ENCODE peak calls at places on chromosomes 4 and X, in six cellular contexts. B is H9, D is hepatocyte, J is neuronal stem cell, C is IMR-90, Y is neural progenitor cell. P is an unnamed sample. For H3K4me1, the result is how much of the 10 kb centered on the place peaks cover.

GRCh38 chr4:90025248-90025647 is 101.9 kb upstream of the CCSER1 start:
- DNase-seq in B (no peak), D (peak), J (no peak), C (peak), Y (no peak), P (no peak)

GRCh38 chr4:74376888-74377483 is 12.0 kb downstream of the EREG start:
- DNase-seq in B (no peak), D (peak), J (no peak), C (peak), Y (peak), P (peak)

GRCh38 chr4:138861130-138861529 is 154.5 kb upstream of the NOCT start:
- DNase-seq in B (no peak), D (no peak), J (no peak), C (peak), Y (no peak), P (peak)

GRCh38 chr4:103074598-103075434 is 1.7 kb downstream of the SLC9B2 start:
- DNase-seq in B (no peak), D (no peak), J (no peak), C (peak), Y (no peak), P (peak)

GRCh38 chr4:94127707-94128328 is 79.8 kb upstream of the SMARCAD1 start:
- DNase-seq in B (no peak), D (peak), J (peak), C (peak), Y (peak), P (peak)

GRCh38 chr4:147453561-147454141 is 27.2 kb upstream of the EDNRA start:
- DNase-seq in B (no peak), D (peak), J (no peak), C (peak), Y (no peak), P (peak)

GRCh38 chrX:118519411-118520205 is 24.0 kb downstream of the DOCK11 start:
- DNase-seq in B (no peak), D (no peak), J (no peak), C (peak), Y (no peak), P (peak)

GRCh38 chr4:2662598-2662997 is 93.5 kb downstream of the TNIP2 start:
- DNase-seq in B (no peak), D (no peak), J (no peak), C (peak), Y (no peak), P (peak)

GRCh38 chr4:107148922-107149321 is 112.8 kb upstream of the DKK2 start:
- DNase-seq in B (no peak), D (no peak), J (no peak), C (no peak), Y (peak), P (peak)

GRCh38 chrX:73868916-73869315 is 305.9 kb downstream of the CHIC1 start:
- DNase-seq in B (no peak), D (no peak), J (no peak), C (no peak), Y (no peak), P (no peak)
- H3K4me2 ChIP-seq in B (no peak), D (no peak), J (no peak), C (no peak), Y (no peak), P (no peak)

GRCh38 chr4:87011340-87012034 is 76.7 kb downstream of the AFF1 start:
- DNase-seq in B (no peak), D (peak), J (no peak), C (peak), Y (no peak), P (peak)
- H3K4me1 ChIP-seq in B (under half), D (under half), J (under half), C (under half), Y (under half), P (under half)

GRCh38 chr4:58502839-58503238 is 1392.7 kb upstream of the IGFBP7 start:
- DNase-seq in B (no peak), D (no peak), J (no peak), C (no peak), Y (no peak), P (no peak)
- H3K4me2 ChIP-seq in B (no peak), D (no peak), J (no peak), C (no peak), Y (no peak), P (no peak)

DNA sequence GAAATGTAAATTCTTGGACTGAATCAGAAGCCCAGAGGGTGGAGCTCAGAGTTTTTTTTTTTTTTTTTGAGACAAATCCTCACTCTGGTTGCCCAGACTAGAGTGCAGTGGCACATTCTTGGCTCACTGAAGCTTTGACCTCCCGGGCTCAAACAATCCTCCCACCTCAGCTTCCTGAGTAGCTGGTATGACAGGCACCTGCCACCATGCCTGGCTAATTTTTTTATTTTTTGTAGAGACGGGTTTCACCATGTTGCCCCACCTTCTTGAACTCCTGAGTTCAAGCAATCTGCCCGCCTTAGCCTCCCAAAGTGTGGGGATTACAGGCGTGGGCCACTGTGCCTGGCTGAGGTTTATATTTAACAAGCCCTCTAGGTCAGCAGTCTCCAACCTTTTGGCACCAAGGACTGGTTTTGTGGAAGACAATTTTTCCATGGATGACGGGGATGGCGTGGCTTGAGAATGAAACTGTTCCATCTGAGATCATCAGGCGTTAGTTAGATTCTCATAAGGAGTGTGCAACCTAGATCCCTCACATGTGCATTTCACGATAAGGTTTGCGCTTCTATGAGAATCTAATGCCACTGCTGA is 76.7 kb downstream of the FHIP1A start:
- DNase-seq in B (peak), D (no peak), J (no peak), C (no peak), Y (no peak), P (peak)
- H3K4me1 ChIP-seq in B (under half), D (under half), J (under half), C (under half), Y (under half), P (under half)

DNA sequence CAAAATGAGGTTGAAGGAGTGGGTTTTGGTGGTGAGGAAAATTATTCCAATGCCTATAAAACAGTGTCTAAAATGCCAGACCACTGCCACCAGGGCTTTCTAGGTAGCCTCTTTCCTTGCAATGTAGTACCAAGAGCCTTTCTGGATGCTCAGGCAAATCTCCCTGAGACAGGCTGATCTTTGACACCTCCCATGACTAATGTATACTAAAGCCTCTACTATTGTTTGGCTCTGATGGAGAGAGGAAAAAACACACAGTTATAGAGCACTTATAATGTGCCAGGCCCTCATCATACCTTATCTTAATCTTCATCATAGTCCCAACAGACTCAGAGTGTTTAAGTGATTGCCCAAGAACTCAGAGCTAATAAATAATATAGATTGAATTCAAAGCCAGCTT is 5.8 kb downstream of the MTMR8 start:
- DNase-seq in B (no peak), D (no peak), J (no peak), C (no peak), Y (no peak), P (no peak)
- H3K4me2 ChIP-seq in B (no peak), D (no peak), J (no peak), C (no peak), Y (no peak), P (no peak)

DNA sequence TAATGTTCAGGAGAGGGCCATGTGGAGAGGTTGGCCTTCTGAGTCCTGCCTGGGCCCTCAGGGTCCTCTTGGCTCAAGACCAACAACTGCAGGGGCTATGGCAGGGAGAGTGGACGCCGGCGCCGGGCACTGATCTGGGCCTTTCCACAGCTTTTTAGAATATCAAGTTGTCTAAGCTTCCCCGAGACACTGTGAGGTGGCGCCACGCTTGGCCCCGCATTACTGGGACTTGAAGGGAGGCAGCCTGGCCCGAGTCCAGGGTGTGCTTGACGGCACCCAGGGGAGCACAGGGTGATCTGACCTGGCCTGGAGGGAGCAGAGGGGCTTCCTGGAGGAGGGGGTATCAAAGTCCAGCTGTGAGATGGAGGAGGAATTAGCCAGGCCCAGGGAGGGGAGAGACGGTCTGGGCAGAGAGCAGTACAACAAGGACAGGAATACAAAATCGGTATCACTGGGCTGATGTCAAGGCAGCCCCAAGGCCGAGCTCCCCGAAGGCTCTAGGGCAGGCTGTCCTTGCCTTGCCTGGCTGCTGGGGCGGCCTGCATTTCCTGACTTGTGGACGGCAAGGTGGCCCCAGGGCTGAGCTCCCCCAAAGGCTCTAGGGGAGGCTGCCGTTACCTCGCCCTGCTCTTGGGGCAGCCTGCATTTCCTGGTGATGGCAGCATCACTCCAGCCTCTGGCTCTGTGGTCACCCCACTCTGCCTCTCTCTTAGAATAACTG is 28.1 kb downstream of the ABLIM2 start:
- DNase-seq in B (no peak), D (no peak), J (no peak), C (no peak), Y (no peak), P (no peak)
- H3K4me1 ChIP-seq in B (under half), D (under half), J (under half), C (under half), Y (under half), P (under half)

GRCh38 chr4:153511104-153511503 is 44.9 kb downstream of the TMEM131L start:
- DNase-seq in B (no peak), D (no peak), J (no peak), C (no peak), Y (no peak), P (no peak)

GRCh38 chr4:153514001-153514526 is 47.9 kb downstream of the TMEM131L start:
- DNase-seq in B (no peak), D (no peak), J (no peak), C (peak), Y (no peak), P (peak)

GRCh38 chr4:153512952-153513500 is 46.9 kb downstream of the TMEM131L start:
- DNase-seq in B (no peak), D (no peak), J (no peak), C (peak), Y (no peak), P (peak)

GRCh38 chr4:153512162-153512852 is 46.1 kb downstream of the TMEM131L start:
- DNase-seq in B (no peak), D (no peak), J (no peak), C (no peak), Y (no peak), P (no peak)

DNA sequence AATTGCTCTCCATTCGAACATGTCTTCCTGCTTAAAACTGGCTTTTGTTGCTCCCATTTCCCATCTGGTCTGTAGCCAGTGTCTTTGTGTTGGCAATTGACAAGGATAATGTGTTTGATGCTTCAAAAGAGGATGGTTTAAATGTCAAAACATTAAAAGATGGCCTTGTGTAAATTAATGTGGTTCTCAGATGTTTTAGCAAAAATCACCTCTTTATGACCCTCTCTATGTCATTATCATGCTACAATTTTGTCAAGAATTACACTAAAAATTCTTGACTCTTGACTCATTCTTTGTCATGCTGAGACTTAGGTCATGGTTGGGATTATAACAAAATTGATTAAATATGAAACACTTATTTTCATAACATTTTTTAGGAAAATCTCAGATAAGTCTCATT is 47.4 kb downstream of the TMEM131L start:
- DNase-seq in B (no peak), D (no peak), J (no peak), C (peak), Y (no peak), P (no peak)
- H3K4me2 ChIP-seq in B (no peak), D (no peak), J (no peak), C (peak), Y (no peak), P (peak)

P was measured in astrocyte.